ENCODE peak calls at places on chromosomes 5 and 9, in five cellular contexts. W is ACHN; A is activated T-cell treated with anti-CD3 and anti-CD28 coated beads, Interleukin-2, amount 50 U/mL, for 72 hours; U is PC-3; L is activated naive CD4-positive, alpha-beta T cell treated with Interleukin-2 at 50 U/mL for 16 hours. B is an unnamed sample.

GRCh38 chr5:132830436-132831094 is at the start of gene SHROOM1:
- DNase-seq in W (peak), A (peak), U (peak), L (no peak), B (peak)

GRCh38 chr5:150131978-150132694 is 23.5 kb downstream of the PDGFRB start:
- DNase-seq in W (no peak), A (no peak), U (no peak), L (no peak), B (no peak)

GRCh38 chr5:149371296-149371962 is 7.7 kb downstream of the IL17B start:
- DNase-seq in W (peak), A (peak), U (peak), L (peak), B (peak)

GRCh38 chr9:89533396-89534187 is 35.7 kb upstream of the SEMA4D start:
- DNase-seq in W (no peak), A (no peak), U (no peak), L (no peak), B (no peak)

GRCh38 chr5:59838989-59839388 is 54.5 kb downstream of the PDE4D start:
- DNase-seq in W (no peak), A (no peak), U (no peak), L (no peak), B (peak)

GRCh38 chr9:91761362-91761761 is 188.7 kb downstream of the ROR2 start:
- DNase-seq in W (no peak), A (no peak), U (no peak), L (no peak), B (no peak)

GRCh38 chr9:94906181-94906580 is 179.7 kb downstream of the AOPEP start:
- DNase-seq in W (no peak), A (no peak), U (no peak), L (no peak), B (no peak)

GRCh38 chr9:78430387-78430786 is 133.5 kb downstream of the PSAT1 start:
- DNase-seq in W (no peak), A (no peak), U (no peak), L (no peak), B (no peak)

GRCh38 chr9:6000955-6001354 is 14.5 kb downstream of the RANBP6 start:
- DNase-seq in W (no peak), A (no peak), U (no peak), L (no peak), B (no peak)

GRCh38 chr9:89674667-89675402 is 70.0 kb downstream of the GADD45G start:
- DNase-seq in W (no peak), A (no peak), U (no peak), L (no peak), B (no peak)

GRCh38 chr9:4855861-4856260 is 63.1 kb downstream of the RCL1 start:
- DNase-seq in W (no peak), A (no peak), U (no peak), L (no peak), B (peak)

GRCh38 chr5:72920690-72921089 is 35.2 kb upstream of the FCHO2 start:
- DNase-seq in W (peak), A (no peak), U (peak), L (no peak), B (peak)

GRCh38 chr9:15306068-15306756 is 804 bp downstream of the TTC39B start:
- DNase-seq in W (peak), A (peak), U (peak), L (peak), B (peak)

GRCh38 chr5:107542428-107542827 is 128.3 kb downstream of the EFNA5 start:
- DNase-seq in W (peak), A (no peak), U (peak), L (no peak), B (peak)